ENCODE peak calls at places on chromosomes 5 and 9, in five cellular contexts. Q, L, J, N and W are unnamed samples.
A peak's percentile ranks its signal among the peaks of the same experiment; 100 is the strongest.

GRCh38 chr9:132584616-132585560 is 2.5 kb downstream of the BARHL1 start:
- DNase-seq in N (no peak), Q (no peak), J (no peak), L (peak; percentile 26), W (no peak)

GRCh38 chr9:86902606-86903460 is 44.5 kb downstream of the GAS1 start:
- DNase-seq in J (no peak), Q (no peak), L (no peak), N (no peak), W (no peak)

GRCh38 chr5:53469946-53470687 is 10.3 kb upstream of the FST start:
- DNase-seq in J (no peak), N (no peak), L (no peak), Q (no peak), W (no peak)

GRCh38 chr9:32705059-32705458 is 69.6 kb upstream of the TAF1L start:
- DNase-seq in N (no peak), L (no peak), Q (no peak), J (no peak), W (no peak)

GRCh38 chr5:180333661-180334060 is 19.5 kb downstream of the GFPT2 start:
- DNase-seq in Q (no peak), N (no peak), L (no peak), J (peak; percentile 64), W (no peak)

GRCh38 chr5:143161893-143162520 is 241.5 kb downstream of the NR3C1 start:
- DNase-seq in L (peak; percentile 70), Q (peak; percentile 65), N (no peak), J (peak; percentile 77), W (no peak)

GRCh38 chr5:42552597-42552996 is 129.4 kb downstream of the GHR start:
- DNase-seq in Q (no peak), J (no peak), L (no peak), N (no peak), W (no peak)

GRCh38 chr5:13860176-13860575 is 84.3 kb downstream of the DNAH5 start:
- DNase-seq in J (no peak), N (no peak), Q (no peak), L (no peak), W (no peak)

GRCh38 chr9:73357607-73358006 is 205.9 kb downstream of the ANXA1 start:
- DNase-seq in N (no peak), Q (no peak), J (no peak), L (no peak), W (no peak)

GRCh38 chr5:15354011-15354410 is 146.0 kb upstream of the FBXL7 start:
- DNase-seq in L (no peak), Q (no peak), J (no peak), N (no peak), W (no peak)

GRCh38 chr5:172932313-172933017 is 26.8 kb upstream of the RPL26L1 start:
- DNase-seq in L (peak; percentile 89), J (peak; percentile 91), N (peak; percentile 77), Q (peak; percentile 55), W (peak; percentile 82)

GRCh38 chr9:111661802-111662491 is 542 bp downstream of the GNG10 start:
- DNase-seq in Q (peak; percentile 8), J (peak; percentile 65), L (peak; percentile 67), N (peak; percentile 42), W (peak; percentile 44)

GRCh38 chr9:72998363-72998762 is 45.5 kb upstream of the ALDH1A1 start:
- DNase-seq in J (no peak), L (no peak), N (no peak), Q (no peak), W (no peak)

GRCh38 chr5:181259974-181260719 is 796 bp downstream of the TRIM52 start:
- DNase-seq in N (no peak), L (no peak), Q (no peak), J (no peak), W (peak; percentile 35)

GRCh38 chr5:56358046-56358445 is 124.9 kb upstream of the ANKRD55 start:
- DNase-seq in J (no peak), Q (no peak), N (no peak), L (no peak), W (no peak)

GRCh38 chr5:56356121-56356875 is 123.2 kb upstream of the ANKRD55 start:
- DNase-seq in N (no peak), L (no peak), J (no peak), Q (no peak), W (no peak)

GRCh38 chr5:56358703-56359428 is 125.7 kb upstream of the ANKRD55 start:
- DNase-seq in Q (peak; percentile 26), N (peak; percentile 34), J (no peak), L (no peak), W (no peak)

GRCh38 chr5:56356876-56357160 is 123.7 kb upstream of the ANKRD55 start:
- DNase-seq in L (no peak), N (no peak), Q (no peak), J (no peak), W (no peak)

GRCh38 chr5:56357426-56357825 is 124.3 kb upstream of the ANKRD55 start:
- DNase-seq in Q (no peak), N (no peak), J (no peak), L (no peak), W (no peak)
- H3K4me1 ChIP-seq in Q (peaks cover 22% of the 10 kb centered on the region), N (peaks cover 20% of the 10 kb centered on the region), J (peaks cover 10% of the 10 kb centered on the region), L (no peaks in the 10 kb centered on the region), W (no peaks in the 10 kb centered on the region)

GRCh38 chr5:169647566-169647965 is 10.5 kb downstream of the DOCK2 start:
- DNase-seq in L (no peak), Q (no peak), J (no peak), N (no peak), W (peak; percentile 24)
- H3K4me1 ChIP-seq in L (no peaks in the 10 kb centered on the region), Q (no peaks in the 10 kb centered on the region), J (peaks cover 17% of the 10 kb centered on the region), N (peaks cover 8% of the 10 kb centered on the region), W (peaks cover 2% of the 10 kb centered on the region)

DNA sequence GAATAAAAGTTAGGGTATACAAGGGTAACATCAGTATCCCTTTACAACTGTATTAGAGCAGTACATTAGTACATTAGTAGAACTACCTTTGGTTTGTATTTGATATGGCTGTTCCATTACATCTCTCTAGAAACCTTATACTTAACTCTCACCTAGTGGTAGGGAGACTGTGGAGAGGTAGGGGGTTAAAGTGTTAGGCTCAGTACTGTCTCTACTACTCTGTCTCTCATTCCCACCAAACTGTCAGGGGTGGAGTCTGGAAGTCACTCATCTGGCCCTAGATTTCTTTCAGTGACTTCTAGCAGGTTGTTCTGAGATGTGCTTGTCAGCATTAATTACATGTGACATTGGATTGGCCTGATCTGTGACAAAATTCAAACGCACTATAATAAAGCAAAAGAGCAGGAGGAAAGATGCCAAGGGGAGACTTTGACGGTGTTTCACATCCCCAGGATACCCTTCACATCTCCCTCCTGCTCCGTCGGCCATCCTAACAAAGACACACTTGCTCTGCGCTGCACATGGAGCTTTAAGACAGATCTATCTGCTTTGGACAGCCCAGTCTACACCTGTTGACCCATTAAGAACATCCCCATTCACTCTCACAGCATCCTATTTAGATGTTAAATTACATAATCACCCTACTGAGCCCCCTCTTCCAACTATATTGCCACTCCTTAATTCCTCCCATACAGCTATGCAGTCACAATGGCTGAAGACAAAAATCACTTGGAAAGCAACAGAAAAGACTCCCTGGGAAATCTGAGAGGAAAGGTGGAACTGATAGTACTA is 1043.0 kb upstream of the DMAC1 start:
- DNase-seq in J (no peak), L (no peak), N (no peak), Q (no peak), W (no peak)
- H3K4me1 ChIP-seq in J (no peaks in the 10 kb centered on the region), L (no peaks in the 10 kb centered on the region), N (peaks cover 7% of the 10 kb centered on the region), Q (no peaks in the 10 kb centered on the region), W (no peaks in the 10 kb centered on the region)

DNA sequence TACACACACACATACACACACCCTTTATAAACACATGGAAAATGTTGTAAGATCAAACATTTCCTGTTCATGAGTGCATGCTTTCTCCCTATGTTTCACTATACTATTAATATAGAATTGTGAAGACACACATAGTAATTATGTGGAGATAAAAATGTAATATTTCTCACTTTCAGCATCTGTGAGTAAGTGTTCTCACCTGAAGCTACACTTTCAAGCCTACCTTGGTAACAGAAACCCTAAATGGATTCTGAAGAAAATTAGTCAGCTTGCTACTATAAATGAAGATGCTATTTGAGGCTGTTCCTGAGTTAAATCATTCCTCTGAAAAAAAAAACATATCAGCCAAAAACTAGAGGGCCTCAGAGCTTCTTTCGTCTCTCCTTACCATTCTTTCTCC is 81.1 kb upstream of the GNA14 start:
- DNase-seq in N (no peak), J (no peak), Q (no peak), L (no peak), W (no peak)
- H3K4me1 ChIP-seq in N (no peaks in the 10 kb centered on the region), J (peaks cover 18% of the 10 kb centered on the region), Q (no peaks in the 10 kb centered on the region), L (peaks cover 16% of the 10 kb centered on the region), W (no peaks in the 10 kb centered on the region)

DNA sequence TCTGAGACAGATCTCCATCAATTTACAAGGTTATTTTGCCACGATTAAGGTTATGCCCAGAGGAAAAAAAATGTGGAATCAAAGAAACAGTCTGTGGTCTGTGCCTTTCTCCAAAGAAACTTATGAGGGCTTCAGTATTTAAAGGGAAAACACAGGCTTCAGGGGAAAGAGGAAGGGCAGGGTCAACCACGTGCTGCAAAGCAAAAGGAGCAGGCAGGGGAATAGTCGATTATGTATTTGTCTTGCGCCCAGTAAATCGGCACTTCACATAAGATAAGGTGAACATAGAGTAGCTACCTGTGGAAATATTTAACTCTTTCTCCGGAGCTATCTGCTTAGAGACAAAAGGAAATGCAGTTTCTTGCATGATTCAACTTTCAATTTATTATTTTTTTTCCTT is 343.7 kb downstream of the RAB3C start:
- DNase-seq in Q (no peak), L (no peak), J (no peak), N (no peak), W (no peak)
- H3K4me1 ChIP-seq in Q (no peaks in the 10 kb centered on the region), L (peaks cover 35% of the 10 kb centered on the region), J (peaks cover 35% of the 10 kb centered on the region), N (peaks cover 4% of the 10 kb centered on the region), W (no peaks in the 10 kb centered on the region)

GRCh38 chr5:158940977-158941376 is 158.7 kb downstream of the EBF1 start:
- DNase-seq in Q (no peak), L (no peak), J (no peak), N (no peak), W (no peak)

GRCh38 chr5:158947831-158948230 is 151.9 kb downstream of the EBF1 start:
- DNase-seq in L (no peak), N (no peak), J (no peak), Q (no peak), W (no peak)

GRCh38 chr5:158943057-158943456 is 156.7 kb downstream of the EBF1 start:
- DNase-seq in Q (peak; percentile 36), N (no peak), J (no peak), L (peak; percentile 57), W (no peak)

GRCh38 chr5:158942217-158942616 is 157.5 kb downstream of the EBF1 start:
- DNase-seq in L (no peak), N (no peak), J (no peak), Q (no peak), W (no peak)

DNA sequence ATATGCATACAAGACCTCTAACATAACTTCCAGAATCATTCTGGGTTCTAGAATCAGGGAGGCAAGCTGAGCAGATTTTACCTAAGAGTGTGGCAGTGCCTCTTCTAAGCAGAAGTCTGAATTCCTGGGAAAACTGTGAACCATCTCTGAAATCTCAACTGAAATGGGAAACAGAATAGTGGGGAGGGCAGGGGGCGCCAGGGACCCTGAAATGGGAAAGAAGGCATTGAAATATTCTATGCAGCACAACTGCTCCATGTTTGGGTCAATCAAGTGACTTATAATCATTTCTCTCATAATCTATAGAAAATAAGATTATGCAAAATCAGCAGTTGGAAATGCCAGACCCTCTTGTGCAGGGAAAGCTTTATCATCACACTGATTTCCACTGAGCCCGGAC is 156.1 kb downstream of the EBF1 start:
- DNase-seq in L (no peak), Q (no peak), N (no peak), J (no peak), W (no peak)
- H3K4me1 ChIP-seq in L (no peaks in the 10 kb centered on the region), Q (no peaks in the 10 kb centered on the region), N (peaks cover 8% of the 10 kb centered on the region), J (no peaks in the 10 kb centered on the region), W (no peaks in the 10 kb centered on the region)

GRCh38 chr5:132365213-132365612 is 4.3 kb upstream of the SLC22A5 start:
- DNase-seq in J (no peak), L (no peak), Q (no peak), N (no peak), W (no peak)
- H3K4me1 ChIP-seq in J (peaks cover 34% of the 10 kb centered on the region), L (peaks cover 44% of the 10 kb centered on the region), Q (peaks cover 22% of the 10 kb centered on the region), N (peaks cover 21% of the 10 kb centered on the region), W (peaks cover 5% of the 10 kb centered on the region)